ENCODE peak calls at places on chromosomes 11 and 22, in ten cellular contexts. One of them, this sample, is unnamed.

GRCh38 chr11:120181446-120181992 is 29.3 kb upstream of the OAF start:
- DNase-seq in sciatic nerve: peak; percentile 49
- DNase-seq in effector memory CD8-positive, alpha-beta T cell: no peak
- DNase-seq in NCI-H460: no peak
- DNase-seq in IMR-90: no peak
- DNase-seq in body of pancreas: peak; percentile 3
- DNase-seq in stimulated activated CD4-positive, alpha-beta T cell treated with anti-CD3 and anti-CD28 coated beads, Interleukin-15, amount 100 ng/mL, for 1 hour: no peak
- DNase-seq in prostate gland: no peak
- DNase-seq in EL: no peak
- DNase-seq in activated T-cell treated with anti-CD3 and anti-CD28 coated beads for 1 hour: no peak
- DNase-seq in this sample: peak; percentile 25

GRCh38 chr11:14318581-14318981 is 40.4 kb downstream of the RRAS2 start:
- DNase-seq in activated T-cell treated with anti-CD3 and anti-CD28 coated beads for 1 hour: no peak
- DNase-seq in NCI-H460: no peak
- DNase-seq in body of pancreas: no peak
- DNase-seq in prostate gland: no peak
- DNase-seq in sciatic nerve: no peak
- DNase-seq in EL: peak; percentile 27
- DNase-seq in IMR-90: peak; percentile 37
- DNase-seq in stimulated activated CD4-positive, alpha-beta T cell treated with anti-CD3 and anti-CD28 coated beads, Interleukin-15, amount 100 ng/mL, for 1 hour: no peak
- DNase-seq in effector memory CD8-positive, alpha-beta T cell: no peak
- DNase-seq in this sample: no peak

GRCh38 chr22:44399196-44399837 is 86.6 kb upstream of the SHISAL1 start:
- DNase-seq in stimulated activated CD4-positive, alpha-beta T cell treated with anti-CD3 and anti-CD28 coated beads, Interleukin-15, amount 100 ng/mL, for 1 hour: no peak
- DNase-seq in body of pancreas: peak; percentile 3
- DNase-seq in sciatic nerve: peak; percentile 40
- DNase-seq in activated T-cell treated with anti-CD3 and anti-CD28 coated beads for 1 hour: no peak
- DNase-seq in EL: no peak
- DNase-seq in IMR-90: no peak
- DNase-seq in NCI-H460: no peak
- DNase-seq in effector memory CD8-positive, alpha-beta T cell: no peak
- DNase-seq in prostate gland: no peak
- DNase-seq in this sample: no peak

GRCh38 chr11:110298298-110298765 is 1.9 kb upstream of the RDX start:
- DNase-seq in EL: peak; percentile 38
- DNase-seq in effector memory CD8-positive, alpha-beta T cell: no peak
- DNase-seq in sciatic nerve: no peak
- DNase-seq in prostate gland: no peak
- DNase-seq in NCI-H460: no peak
- DNase-seq in activated T-cell treated with anti-CD3 and anti-CD28 coated beads for 1 hour: no peak
- DNase-seq in IMR-90: no peak
- DNase-seq in stimulated activated CD4-positive, alpha-beta T cell treated with anti-CD3 and anti-CD28 coated beads, Interleukin-15, amount 100 ng/mL, for 1 hour: no peak
- DNase-seq in body of pancreas: peak; percentile 39
- DNase-seq in this sample: no peak

GRCh38 chr22:44410396-44411056 is 87.5 kb downstream of the RTL6 start:
- DNase-seq in activated T-cell treated with anti-CD3 and anti-CD28 coated beads for 1 hour: no peak
- DNase-seq in IMR-90: no peak
- DNase-seq in sciatic nerve: peak; percentile 46
- DNase-seq in EL: no peak
- DNase-seq in NCI-H460: no peak
- DNase-seq in body of pancreas: no peak
- DNase-seq in stimulated activated CD4-positive, alpha-beta T cell treated with anti-CD3 and anti-CD28 coated beads, Interleukin-15, amount 100 ng/mL, for 1 hour: no peak
- DNase-seq in prostate gland: no peak
- DNase-seq in effector memory CD8-positive, alpha-beta T cell: no peak
- DNase-seq in this sample: no peak

GRCh38 chr11:47616726-47617416 is 22.7 kb upstream of the C1QTNF4 start:
- DNase-seq in activated T-cell treated with anti-CD3 and anti-CD28 coated beads for 1 hour: no peak
- DNase-seq in NCI-H460: peak; percentile 17
- DNase-seq in effector memory CD8-positive, alpha-beta T cell: no peak
- DNase-seq in stimulated activated CD4-positive, alpha-beta T cell treated with anti-CD3 and anti-CD28 coated beads, Interleukin-15, amount 100 ng/mL, for 1 hour: no peak
- DNase-seq in sciatic nerve: peak; percentile 72
- DNase-seq in prostate gland: no peak
- DNase-seq in IMR-90: peak; percentile 85
- DNase-seq in EL: peak; percentile 61
- DNase-seq in body of pancreas: peak; percentile 29
- DNase-seq in this sample: no peak

GRCh38 chr11:106156290-106156937 is 79.0 kb downstream of the AASDHPPT start:
- DNase-seq in activated T-cell treated with anti-CD3 and anti-CD28 coated beads for 1 hour: no peak
- DNase-seq in IMR-90: peak; percentile 83
- DNase-seq in sciatic nerve: no peak
- DNase-seq in body of pancreas: peak; percentile 49
- DNase-seq in effector memory CD8-positive, alpha-beta T cell: no peak
- DNase-seq in EL: peak; percentile 57
- DNase-seq in NCI-H460: peak; percentile 17
- DNase-seq in prostate gland: peak; percentile 43
- DNase-seq in stimulated activated CD4-positive, alpha-beta T cell treated with anti-CD3 and anti-CD28 coated beads, Interleukin-15, amount 100 ng/mL, for 1 hour: no peak
- DNase-seq in this sample: no peak

GRCh38 chr11:44619931-44620725 is 54.7 kb downstream of the CD82 start:
- DNase-seq in NCI-H460: no peak
- DNase-seq in stimulated activated CD4-positive, alpha-beta T cell treated with anti-CD3 and anti-CD28 coated beads, Interleukin-15, amount 100 ng/mL, for 1 hour: no peak
- DNase-seq in sciatic nerve: peak; percentile 57
- DNase-seq in body of pancreas: peak; percentile 10
- DNase-seq in effector memory CD8-positive, alpha-beta T cell: no peak
- DNase-seq in IMR-90: no peak
- DNase-seq in activated T-cell treated with anti-CD3 and anti-CD28 coated beads for 1 hour: no peak
- DNase-seq in EL: no peak
- DNase-seq in prostate gland: no peak
- DNase-seq in this sample: peak; percentile 17

GRCh38 chr22:36413022-36413770 is 25.4 kb upstream of the MYH9 start:
- DNase-seq in sciatic nerve: no peak
- DNase-seq in NCI-H460: no peak
- DNase-seq in IMR-90: peak; percentile 36
- DNase-seq in activated T-cell treated with anti-CD3 and anti-CD28 coated beads for 1 hour: no peak
- DNase-seq in effector memory CD8-positive, alpha-beta T cell: no peak
- DNase-seq in prostate gland: no peak
- DNase-seq in body of pancreas: no peak
- DNase-seq in stimulated activated CD4-positive, alpha-beta T cell treated with anti-CD3 and anti-CD28 coated beads, Interleukin-15, amount 100 ng/mL, for 1 hour: no peak
- DNase-seq in EL: peak; percentile 73
- DNase-seq in this sample: no peak

GRCh38 chr22:32644252-32645100 is 157.0 kb upstream of the TIMP3 start:
- DNase-seq in body of pancreas: peak; percentile 29
- DNase-seq in effector memory CD8-positive, alpha-beta T cell: no peak
- DNase-seq in prostate gland: peak; percentile 89
- DNase-seq in EL: peak; percentile 65
- DNase-seq in NCI-H460: no peak
- DNase-seq in activated T-cell treated with anti-CD3 and anti-CD28 coated beads for 1 hour: peak; percentile 5
- DNase-seq in stimulated activated CD4-positive, alpha-beta T cell treated with anti-CD3 and anti-CD28 coated beads, Interleukin-15, amount 100 ng/mL, for 1 hour: peak; percentile 2
- DNase-seq in IMR-90: peak; percentile 59
- DNase-seq in sciatic nerve: no peak
- DNase-seq in this sample: no peak

GRCh38 chr11:69058501-69059270 is 10.0 kb downstream of the TPCN2 start:
- DNase-seq in sciatic nerve: no peak
- DNase-seq in NCI-H460: no peak
- DNase-seq in body of pancreas: no peak
- DNase-seq in EL: no peak
- DNase-seq in effector memory CD8-positive, alpha-beta T cell: no peak
- DNase-seq in stimulated activated CD4-positive, alpha-beta T cell treated with anti-CD3 and anti-CD28 coated beads, Interleukin-15, amount 100 ng/mL, for 1 hour: no peak
- DNase-seq in prostate gland: no peak
- DNase-seq in IMR-90: no peak
- DNase-seq in activated T-cell treated with anti-CD3 and anti-CD28 coated beads for 1 hour: no peak
- DNase-seq in this sample: no peak

GRCh38 chr11:98090861-98091575 is 929.7 kb upstream of the CNTN5 start:
- DNase-seq in sciatic nerve: no peak
- DNase-seq in effector memory CD8-positive, alpha-beta T cell: no peak
- DNase-seq in body of pancreas: no peak
- DNase-seq in EL: no peak
- DNase-seq in stimulated activated CD4-positive, alpha-beta T cell treated with anti-CD3 and anti-CD28 coated beads, Interleukin-15, amount 100 ng/mL, for 1 hour: no peak
- DNase-seq in activated T-cell treated with anti-CD3 and anti-CD28 coated beads for 1 hour: no peak
- DNase-seq in NCI-H460: no peak
- DNase-seq in prostate gland: no peak
- DNase-seq in IMR-90: no peak
- DNase-seq in this sample: no peak

GRCh38 chr11:16193897-16194381 is 162.4 kb downstream of the SOX6 start:
- DNase-seq in IMR-90: peak; percentile 11
- DNase-seq in prostate gland: no peak
- DNase-seq in stimulated activated CD4-positive, alpha-beta T cell treated with anti-CD3 and anti-CD28 coated beads, Interleukin-15, amount 100 ng/mL, for 1 hour: no peak
- DNase-seq in NCI-H460: no peak
- DNase-seq in body of pancreas: no peak
- DNase-seq in activated T-cell treated with anti-CD3 and anti-CD28 coated beads for 1 hour: no peak
- DNase-seq in effector memory CD8-positive, alpha-beta T cell: no peak
- DNase-seq in EL: no peak
- DNase-seq in sciatic nerve: no peak
- DNase-seq in this sample: no peak

GRCh38 chr11:6077723-6078122 is 29.8 kb upstream of the OR56B4 start:
- DNase-seq in NCI-H460: no peak
- DNase-seq in EL: no peak
- DNase-seq in IMR-90: no peak
- DNase-seq in body of pancreas: no peak
- DNase-seq in effector memory CD8-positive, alpha-beta T cell: no peak
- DNase-seq in activated T-cell treated with anti-CD3 and anti-CD28 coated beads for 1 hour: no peak
- DNase-seq in prostate gland: no peak
- DNase-seq in sciatic nerve: no peak
- DNase-seq in stimulated activated CD4-positive, alpha-beta T cell treated with anti-CD3 and anti-CD28 coated beads, Interleukin-15, amount 100 ng/mL, for 1 hour: no peak
- DNase-seq in this sample: no peak

GRCh38 chr11:45285931-45286632 is at the start of gene SYT13:
- DNase-seq in prostate gland: peak; percentile 60
- DNase-seq in activated T-cell treated with anti-CD3 and anti-CD28 coated beads for 1 hour: no peak
- DNase-seq in NCI-H460: no peak
- DNase-seq in body of pancreas: peak; percentile 42
- DNase-seq in effector memory CD8-positive, alpha-beta T cell: no peak
- DNase-seq in sciatic nerve: no peak
- DNase-seq in IMR-90: no peak
- DNase-seq in EL: no peak
- DNase-seq in stimulated activated CD4-positive, alpha-beta T cell treated with anti-CD3 and anti-CD28 coated beads, Interleukin-15, amount 100 ng/mL, for 1 hour: no peak
- DNase-seq in this sample: peak; percentile 77

GRCh38 chr11:35282226-35282882 is 137.0 kb downstream of the SLC1A2 start:
- DNase-seq in stimulated activated CD4-positive, alpha-beta T cell treated with anti-CD3 and anti-CD28 coated beads, Interleukin-15, amount 100 ng/mL, for 1 hour: no peak
- DNase-seq in NCI-H460: no peak
- DNase-seq in prostate gland: no peak
- DNase-seq in body of pancreas: no peak
- DNase-seq in EL: peak; percentile 77
- DNase-seq in sciatic nerve: no peak
- DNase-seq in IMR-90: peak; percentile 89
- DNase-seq in effector memory CD8-positive, alpha-beta T cell: no peak
- DNase-seq in activated T-cell treated with anti-CD3 and anti-CD28 coated beads for 1 hour: no peak
- DNase-seq in this sample: no peak

GRCh38 chr11:70414341-70415100 is 16.2 kb downstream of the CTTN start:
- DNase-seq in IMR-90: no peak
- DNase-seq in stimulated activated CD4-positive, alpha-beta T cell treated with anti-CD3 and anti-CD28 coated beads, Interleukin-15, amount 100 ng/mL, for 1 hour: no peak
- DNase-seq in effector memory CD8-positive, alpha-beta T cell: no peak
- DNase-seq in NCI-H460: no peak
- DNase-seq in body of pancreas: no peak
- DNase-seq in sciatic nerve: no peak
- DNase-seq in EL: no peak
- DNase-seq in prostate gland: no peak
- DNase-seq in activated T-cell treated with anti-CD3 and anti-CD28 coated beads for 1 hour: no peak
- DNase-seq in this sample: no peak

GRCh38 chr22:17853066-17853465 is 78.8 kb upstream of the BID start:
- DNase-seq in NCI-H460: no peak
- DNase-seq in sciatic nerve: no peak
- DNase-seq in body of pancreas: no peak
- DNase-seq in prostate gland: no peak
- DNase-seq in IMR-90: no peak
- DNase-seq in EL: no peak
- DNase-seq in stimulated activated CD4-positive, alpha-beta T cell treated with anti-CD3 and anti-CD28 coated beads, Interleukin-15, amount 100 ng/mL, for 1 hour: no peak
- DNase-seq in activated T-cell treated with anti-CD3 and anti-CD28 coated beads for 1 hour: no peak
- DNase-seq in effector memory CD8-positive, alpha-beta T cell: no peak
- DNase-seq in this sample: no peak

GRCh38 chr11:109783842-109784241 is 309.4 kb upstream of the ZC3H12C start:
- DNase-seq in prostate gland: no peak
- DNase-seq in EL: no peak
- DNase-seq in body of pancreas: no peak
- DNase-seq in NCI-H460: no peak
- DNase-seq in activated T-cell treated with anti-CD3 and anti-CD28 coated beads for 1 hour: no peak
- DNase-seq in stimulated activated CD4-positive, alpha-beta T cell treated with anti-CD3 and anti-CD28 coated beads, Interleukin-15, amount 100 ng/mL, for 1 hour: no peak
- DNase-seq in effector memory CD8-positive, alpha-beta T cell: no peak
- DNase-seq in IMR-90: no peak
- DNase-seq in sciatic nerve: no peak
- DNase-seq in this sample: no peak

GRCh38 chr22:26439559-26439958 is 10.5 kb downstream of the ASPHD2 start:
- DNase-seq in body of pancreas: no peak
- DNase-seq in EL: no peak
- DNase-seq in sciatic nerve: no peak
- DNase-seq in prostate gland: no peak
- DNase-seq in stimulated activated CD4-positive, alpha-beta T cell treated with anti-CD3 and anti-CD28 coated beads, Interleukin-15, amount 100 ng/mL, for 1 hour: no peak
- DNase-seq in activated T-cell treated with anti-CD3 and anti-CD28 coated beads for 1 hour: no peak
- DNase-seq in IMR-90: no peak
- DNase-seq in NCI-H460: no peak
- DNase-seq in effector memory CD8-positive, alpha-beta T cell: no peak
- DNase-seq in this sample: no peak

GRCh38 chr11:95835768-95836488 is 45.6 kb downstream of the CEP57 start:
- DNase-seq in EL: peak; percentile 89
- DNase-seq in prostate gland: peak; percentile 49
- DNase-seq in stimulated activated CD4-positive, alpha-beta T cell treated with anti-CD3 and anti-CD28 coated beads, Interleukin-15, amount 100 ng/mL, for 1 hour: peak; percentile 24
- DNase-seq in effector memory CD8-positive, alpha-beta T cell: peak; percentile 45
- DNase-seq in IMR-90: peak; percentile 96
- DNase-seq in activated T-cell treated with anti-CD3 and anti-CD28 coated beads for 1 hour: peak; percentile 34
- DNase-seq in body of pancreas: peak; percentile 61
- DNase-seq in NCI-H460: peak; percentile 69
- DNase-seq in sciatic nerve: peak; percentile 69
- DNase-seq in this sample: peak; percentile 20

GRCh38 chr11:123060265-123061000 is 1.5 kb downstream of the HSPA8 start:
- DNase-seq in IMR-90: no peak
- DNase-seq in stimulated activated CD4-positive, alpha-beta T cell treated with anti-CD3 and anti-CD28 coated beads, Interleukin-15, amount 100 ng/mL, for 1 hour: no peak
- DNase-seq in sciatic nerve: no peak
- DNase-seq in EL: peak; percentile 24
- DNase-seq in body of pancreas: no peak
- DNase-seq in prostate gland: no peak
- DNase-seq in activated T-cell treated with anti-CD3 and anti-CD28 coated beads for 1 hour: no peak
- DNase-seq in effector memory CD8-positive, alpha-beta T cell: no peak
- DNase-seq in NCI-H460: no peak
- DNase-seq in this sample: no peak

GRCh38 chr11:70169632-70170031 is 33.5 kb upstream of the FADD start:
- DNase-seq in NCI-H460: no peak
- DNase-seq in stimulated activated CD4-positive, alpha-beta T cell treated with anti-CD3 and anti-CD28 coated beads, Interleukin-15, amount 100 ng/mL, for 1 hour: no peak
- DNase-seq in sciatic nerve: no peak
- DNase-seq in prostate gland: peak; percentile 83
- DNase-seq in EL: no peak
- DNase-seq in effector memory CD8-positive, alpha-beta T cell: no peak
- DNase-seq in activated T-cell treated with anti-CD3 and anti-CD28 coated beads for 1 hour: no peak
- DNase-seq in body of pancreas: no peak
- DNase-seq in IMR-90: no peak
- DNase-seq in this sample: no peak

This sample was measured in mesothelial cell of epicardium.